ENCODE peak calls at places on chromosomes 6 and 20, in four cellular contexts. R is K562, M is HepG2, V is GM12878. A is an unnamed sample.

GRCh38 chr20:59790388-59790787 is 143.0 kb downstream of the SYCP2 start:
- DNase-seq in R (no peak), M (no peak), V (no peak), A (no peak)

GRCh38 chr20:20009784-20010253 is 7.3 kb upstream of the NAA20 start:
- DNase-seq in R (no peak), M (peak), V (no peak), A (peak)

GRCh38 chr6:105374010-105374420 is 28.9 kb downstream of the PREP start:
- DNase-seq in R (no peak), M (peak), V (no peak), A (no peak)

GRCh38 chr20:54456972-54457371 is 18.4 kb upstream of the DOK5 start:
- DNase-seq in R (no peak), M (no peak), V (no peak), A (peak)

GRCh38 chr6:18350271-18350670 is 36.9 kb upstream of the RNF144B start:
- DNase-seq in R (no peak), M (no peak), V (no peak), A (no peak)

GRCh38 chr6:71080151-71080550 is 123.3 kb upstream of the B3GAT2 start:
- DNase-seq in R (no peak), M (no peak), V (no peak), A (no peak)

GRCh38 chr20:62887147-62887859 is 25.7 kb upstream of the TCFL5 start:
- DNase-seq in R (no peak), M (peak), V (no peak), A (no peak)

GRCh38 chr6:164022632-164023031 is 608.1 kb downstream of the QKI start:
- DNase-seq in R (no peak), M (no peak), V (no peak), A (no peak)

GRCh38 chr6:81766482-81767069 is 14.1 kb upstream of the TENT5A start:
- DNase-seq in R (no peak), M (peak), V (no peak), A (no peak)

GRCh38 chr6:44508646-44509045 is 121.1 kb downstream of the CDC5L start:
- DNase-seq in R (no peak), M (no peak), V (no peak), A (no peak)

GRCh38 chr20:54176610-54177009 is 2.8 kb upstream of the CYP24A1 start:
- DNase-seq in R (no peak), M (no peak), V (no peak), A (no peak)

GRCh38 chr6:37258716-37259115 is 772 bp upstream of the TMEM217 start:
- DNase-seq in R (no peak), M (no peak), V (no peak), A (no peak)

GRCh38 chr6:37257634-37258404 is at the start of the genes TBC1D22B and TMEM217:
- DNase-seq in R (peak), M (peak), V (peak), A (peak)

GRCh38 chr6:37258405-37258704 is 411 bp upstream of the TMEM217 start:
- DNase-seq in R (no peak), M (no peak), V (no peak), A (no peak)

GRCh38 chr6:37257320-37257633 is 295 bp upstream of the TBC1D22B start:
- DNase-seq in R (no peak), M (no peak), V (no peak), A (peak)

DNA sequence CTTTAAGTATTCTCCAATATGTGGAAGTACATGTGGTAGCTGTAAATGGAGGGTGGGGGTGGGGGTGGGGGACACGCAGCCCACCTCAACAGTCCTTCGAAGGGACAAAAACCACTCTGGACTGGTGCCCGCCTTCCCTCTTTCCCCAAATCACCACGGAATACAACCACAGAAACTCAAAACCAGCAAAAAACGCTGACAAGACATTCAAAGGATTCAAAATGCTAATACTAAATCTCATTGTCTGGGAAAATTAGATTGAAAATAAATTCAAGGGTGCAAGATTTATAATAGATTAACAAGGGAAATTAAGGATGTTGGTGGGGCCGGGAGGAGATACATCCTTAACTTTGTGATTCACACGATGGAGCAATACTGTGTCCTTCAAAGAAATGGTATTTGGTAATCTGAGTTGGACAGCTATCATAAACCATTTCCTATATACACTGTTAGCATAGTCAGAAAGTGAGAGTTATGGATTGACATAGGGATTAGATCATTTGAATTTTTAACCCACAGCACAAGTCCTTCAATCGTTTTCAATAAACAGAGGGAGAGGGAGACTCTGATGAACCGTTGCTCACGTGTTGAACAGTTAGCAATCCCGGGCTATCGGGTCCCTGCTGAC is 766 bp upstream of the TBC1D22B start:
- DNase-seq in R (no peak), M (no peak), V (no peak), A (no peak)
- H3K4me2 ChIP-seq in R (peak), M (peak), V (peak), A (peak)

DNA sequence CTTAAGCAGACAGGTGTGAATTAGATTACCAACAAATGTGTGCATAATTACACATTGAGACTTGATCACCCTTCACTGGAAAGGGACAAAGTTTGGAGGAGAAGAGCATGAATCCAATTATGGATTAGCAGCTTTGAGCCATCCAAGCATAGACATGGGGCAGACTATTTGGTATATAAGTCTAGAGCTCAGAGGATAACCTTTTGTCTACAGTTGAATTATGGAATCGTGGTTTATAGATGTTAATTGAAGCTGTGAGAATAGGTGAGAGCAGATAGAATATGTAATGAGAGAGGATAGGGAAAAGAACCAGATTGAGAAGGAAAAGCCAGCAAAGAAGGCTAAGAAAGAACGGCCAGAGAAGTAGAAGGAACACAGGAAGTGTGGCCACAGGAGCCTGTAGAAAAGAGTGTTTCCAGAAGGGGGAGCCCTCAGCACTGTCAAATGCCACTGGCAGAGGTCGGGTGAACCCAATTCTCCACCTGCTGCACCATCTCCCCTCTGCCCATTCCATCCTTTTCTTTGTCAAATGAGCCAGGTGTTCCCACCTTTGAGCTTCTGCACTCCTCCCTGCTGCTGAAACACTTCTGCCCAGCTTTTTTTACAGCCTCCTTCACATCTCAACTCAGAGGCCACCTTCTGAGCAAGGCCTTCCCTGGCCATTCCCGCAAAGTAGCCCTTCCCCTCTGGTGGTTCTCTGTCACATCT is 7.3 kb downstream of the DNTTIP1 start:
- DNase-seq in R (peak), M (peak), V (no peak), A (peak)
- TF ChIP-seq POLR2AphosphoS5 in R (no peak), M (no peak), V (no peak), A (no peak)

DNA sequence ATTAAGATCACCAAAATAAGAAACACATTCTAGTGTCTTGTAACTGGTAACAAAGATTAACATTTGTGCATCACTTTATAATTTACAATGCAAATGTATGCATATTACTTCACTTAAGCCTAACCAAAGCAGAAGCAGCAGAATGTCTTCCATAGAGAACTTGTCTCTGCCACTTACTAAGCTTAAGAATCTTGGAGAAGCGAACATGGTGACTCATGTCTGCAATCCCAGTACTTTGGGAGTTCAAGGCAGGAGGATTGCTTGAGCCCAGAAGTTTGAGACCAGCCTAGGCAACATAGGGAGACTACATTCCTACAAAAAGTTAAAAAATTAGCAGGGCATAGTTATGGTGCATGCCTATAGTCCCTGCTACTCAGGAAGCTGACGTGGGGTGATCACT is 18.8 kb downstream of the AK9 start:
- DNase-seq in R (no peak), M (no peak), V (no peak), A (no peak)
- TF ChIP-seq JUNB in R (no peak), M (no peak), V (no peak), A (no peak)

GRCh38 chr6:87929843-87930288 is 117.8 kb upstream of the SPACA1 start:
- DNase-seq in R (peak), M (peak), V (peak), A (peak)
- H3K4me2 ChIP-seq in R (no peak), M (peak), V (peak), A (no peak)

GRCh38 chr6:24974182-24975171 is 38.7 kb upstream of the RIPOR2 start:
- DNase-seq in R (no peak), M (no peak), V (no peak), A (no peak)
- TF ChIP-seq POLR2AphosphoS5 in R (no peak), M (no peak), V (no peak), A (no peak)

GRCh38 chr6:42978793-42979522 is at the start of gene PEX6:
- DNase-seq in R (peak), M (peak), V (peak), A (peak)
- TF ChIP-seq JUNB in R (no peak), M (no peak), V (no peak), A (no peak)

GRCh38 chr6:79249136-79249535 is 14.7 kb upstream of the HMGN3 start:
- DNase-seq in R (no peak), M (no peak), V (no peak), A (no peak)
- H3K4me2 ChIP-seq in R (no peak), M (no peak), V (no peak), A (no peak)